ENCODE peak calls at places on chromosomes 2 and 18, in nine cellular contexts. I is HCT116, J is GM13976, S is endothelial cell, T is dorsolateral prefrontal cortex, G is NCI-H1105, D is Peyer's patch, N is NCI-H524 treated with DMSO at 0.1 percent for 48 hours, F is RPMI7951. W is an unnamed sample.

GRCh38 chr18:25830787-25831186 is 259.6 kb downstream of the SS18 start:
- DNase-seq in J (no peak), N (no peak), G (no peak), F (peak), T (no peak), D (no peak), S (no peak), I (no peak), W (no peak)

GRCh38 chr2:233830111-233830760 is 24.1 kb downstream of the HJURP start:
- DNase-seq in F (no peak), D (no peak), N (no peak), S (no peak), J (no peak), T (no peak), I (no peak), G (no peak), W (no peak)

GRCh38 chr2:151670346-151670745 is 63.9 kb downstream of the NEB start:
- DNase-seq in T (no peak), S (no peak), I (no peak), J (no peak), F (no peak), G (no peak), D (no peak), N (no peak), W (no peak)

GRCh38 chr2:239395524-239395923 is 5.3 kb downstream of the HDAC4 start:
- DNase-seq in N (no peak), J (no peak), S (no peak), D (peak), T (no peak), I (no peak), F (no peak), G (no peak), W (no peak)

GRCh38 chr2:189549440-189549832 is 31.1 kb downstream of the SLC40A1 start:
- DNase-seq in G (no peak), F (no peak), S (no peak), I (no peak), T (no peak), D (no peak), N (no peak), J (no peak), W (no peak)

GRCh38 chr2:102033028-102033749 is 41.4 kb downstream of the IL1R2 start:
- DNase-seq in F (peak), D (peak), N (no peak), G (no peak), I (no peak), J (no peak), T (no peak), S (no peak), W (no peak)

GRCh38 chr18:10298346-10298745 is 156.1 kb upstream of the APCDD1 start:
- DNase-seq in F (no peak), G (no peak), T (no peak), D (peak), S (no peak), J (no peak), N (no peak), I (no peak), W (no peak)

GRCh38 chr18:48782381-48782841 is 168.4 kb downstream of the SMAD7 start:
- DNase-seq in T (no peak), F (peak), J (no peak), N (no peak), S (no peak), D (no peak), I (no peak), G (no peak), W (no peak)

GRCh38 chr2:104658149-104658839 is 195.6 kb upstream of the POU3F3 start:
- DNase-seq in I (no peak), J (no peak), D (no peak), F (peak), T (peak), N (no peak), G (no peak), S (peak), W (no peak)

GRCh38 chr2:240981871-240982800 is 16.3 kb upstream of the SNED1 start:
- DNase-seq in J (no peak), N (no peak), I (no peak), T (no peak), F (no peak), D (no peak), S (no peak), G (no peak), W (no peak)

GRCh38 chr2:239831272-239831731 is 193.8 kb downstream of the NDUFA10 start:
- DNase-seq in J (no peak), S (peak), T (no peak), N (no peak), I (no peak), G (no peak), D (peak), F (peak), W (no peak)

GRCh38 chr2:41954304-41955291 is 93.2 kb upstream of the PKDCC start:
- DNase-seq in T (no peak), N (no peak), F (no peak), D (no peak), G (no peak), I (no peak), J (no peak), S (no peak), W (no peak)

GRCh38 chr2:46528880-46529279 is 49.5 kb downstream of the TMEM247 start:
- DNase-seq in T (no peak), D (no peak), J (no peak), S (no peak), I (no peak), F (no peak), G (no peak), N (no peak), W (no peak)

GRCh38 chr18:79919089-79919488 is 32.4 kb downstream of the SLC66A2 start:
- DNase-seq in N (no peak), D (no peak), G (no peak), S (peak), T (peak), J (no peak), F (no peak), I (no peak), W (no peak)

GRCh38 chr2:34524115-34524514 is 925.0 kb upstream of the FAM98A start:
- DNase-seq in F (no peak), N (no peak), S (no peak), D (no peak), G (no peak), I (no peak), J (no peak), T (no peak), W (no peak)

GRCh38 chr2:128622916-128623620 is 304.4 kb upstream of the HS6ST1 start:
- DNase-seq in G (no peak), T (no peak), F (no peak), N (no peak), D (no peak), S (no peak), J (no peak), I (no peak), W (no peak)

GRCh38 chr18:79512461-79513380 is 117.0 kb downstream of the NFATC1 start:
- DNase-seq in T (no peak), J (no peak), D (no peak), F (no peak), I (no peak), G (no peak), N (no peak), S (peak), W (no peak)

GRCh38 chr2:6946722-6947121 is 29.5 kb downstream of the RNF144A start:
- DNase-seq in J (no peak), N (no peak), D (no peak), I (no peak), S (no peak), F (peak), G (no peak), T (no peak), W (no peak)

GRCh38 chr2:160270571-160271113 is 70.6 kb upstream of the ITGB6 start:
- DNase-seq in S (no peak), N (no peak), D (no peak), T (no peak), G (no peak), F (peak), I (no peak), J (no peak), W (no peak)

GRCh38 chr2:126736133-126736874 is 80.3 kb downstream of the GYPC start:
- DNase-seq in I (no peak), J (no peak), G (no peak), T (no peak), S (no peak), D (peak), F (peak), N (no peak), W (no peak)

GRCh38 chr18:48122376-48122775 is 191.9 kb upstream of the SMAD2 start:
- DNase-seq in T (no peak), D (no peak), S (no peak), F (no peak), N (peak), J (no peak), G (no peak), I (no peak), W (no peak)

GRCh38 chr2:205683179-205683978 is 1.1 kb downstream of the NRP2 start:
- DNase-seq in T (no peak), G (no peak), I (no peak), N (no peak), S (no peak), F (peak), D (no peak), J (no peak), W (no peak)